ENCODE peak calls at places on chromosomes 1 and 21, in six cellular contexts. One of them, this sample, is unnamed.

GRCh38 chr21:41817228-41817627 is 50.4 kb upstream of the RIPK4 start:
- DNase-seq in kidney: no peak
- DNase-seq in heart right ventricle: peak
- DNase-seq in fibroblast of pulmonary artery: peak
- DNase-seq in neuronal stem cell: peak
- DNase-seq in left lung: no peak
- DNase-seq in this sample: peak

GRCh38 chr1:45880930-45881329 is 77.5 kb downstream of the MAST2 start:
- DNase-seq in neuronal stem cell: no peak
- DNase-seq in left lung: no peak
- DNase-seq in heart right ventricle: no peak
- DNase-seq in kidney: no peak
- DNase-seq in fibroblast of pulmonary artery: peak
- DNase-seq in this sample: peak

GRCh38 chr1:113691184-113691583 is 68.1 kb downstream of the PHTF1 start:
- DNase-seq in left lung: no peak
- DNase-seq in kidney: no peak
- DNase-seq in neuronal stem cell: no peak
- DNase-seq in heart right ventricle: no peak
- DNase-seq in fibroblast of pulmonary artery: no peak
- DNase-seq in this sample: no peak

GRCh38 chr1:113207019-113207418 is 134.0 kb downstream of the LRIG2 start:
- DNase-seq in neuronal stem cell: no peak
- DNase-seq in heart right ventricle: no peak
- DNase-seq in kidney: no peak
- DNase-seq in fibroblast of pulmonary artery: no peak
- DNase-seq in left lung: no peak
- DNase-seq in this sample: no peak

GRCh38 chr1:46725736-46726108 is 6.8 kb upstream of the EFCAB14 start:
- DNase-seq in fibroblast of pulmonary artery: peak
- DNase-seq in left lung: no peak
- DNase-seq in kidney: no peak
- DNase-seq in heart right ventricle: no peak
- DNase-seq in neuronal stem cell: no peak
- DNase-seq in this sample: peak

GRCh38 chr1:61782771-61783170 is 40.5 kb downstream of the PATJ start:
- DNase-seq in fibroblast of pulmonary artery: no peak
- DNase-seq in left lung: no peak
- DNase-seq in kidney: no peak
- DNase-seq in neuronal stem cell: no peak
- DNase-seq in heart right ventricle: no peak
- DNase-seq in this sample: no peak

GRCh38 chr1:8858888-8859706 is 19.4 kb downstream of the ENO1 start:
- DNase-seq in kidney: no peak
- DNase-seq in fibroblast of pulmonary artery: peak
- DNase-seq in neuronal stem cell: peak
- DNase-seq in left lung: peak
- DNase-seq in heart right ventricle: peak
- DNase-seq in this sample: peak

GRCh38 chr21:39114871-39115658 is 68.2 kb downstream of the PSMG1 start:
- DNase-seq in fibroblast of pulmonary artery: peak
- DNase-seq in left lung: no peak
- DNase-seq in kidney: no peak
- DNase-seq in neuronal stem cell: no peak
- DNase-seq in heart right ventricle: no peak
- DNase-seq in this sample: peak

GRCh38 chr1:55054396-55054795 is 15.0 kb downstream of the PCSK9 start:
- DNase-seq in fibroblast of pulmonary artery: no peak
- DNase-seq in kidney: no peak
- DNase-seq in neuronal stem cell: no peak
- DNase-seq in left lung: no peak
- DNase-seq in heart right ventricle: no peak
- DNase-seq in this sample: no peak

GRCh38 chr1:246113555-246114095 is 393.5 kb downstream of the SMYD3 start:
- DNase-seq in neuronal stem cell: no peak
- DNase-seq in left lung: no peak
- DNase-seq in kidney: no peak
- DNase-seq in heart right ventricle: no peak
- DNase-seq in fibroblast of pulmonary artery: peak
- DNase-seq in this sample: no peak

GRCh38 chr1:22143065-22143514 is at the start of gene WNT4:
- DNase-seq in fibroblast of pulmonary artery: peak
- DNase-seq in heart right ventricle: no peak
- DNase-seq in neuronal stem cell: no peak
- DNase-seq in left lung: peak
- DNase-seq in kidney: peak
- DNase-seq in this sample: peak

GRCh38 chr1:85816606-85817005 is 108.4 kb upstream of the ZNHIT6 start:
- DNase-seq in neuronal stem cell: no peak
- DNase-seq in kidney: no peak
- DNase-seq in heart right ventricle: no peak
- DNase-seq in fibroblast of pulmonary artery: no peak
- DNase-seq in left lung: no peak
- DNase-seq in this sample: no peak

GRCh38 chr1:199510314-199510713 is 517.2 kb upstream of the NR5A2 start:
- DNase-seq in left lung: no peak
- DNase-seq in kidney: no peak
- DNase-seq in heart right ventricle: no peak
- DNase-seq in fibroblast of pulmonary artery: no peak
- DNase-seq in neuronal stem cell: no peak
- DNase-seq in this sample: no peak

GRCh38 chr1:34500451-34500850 is 254.4 kb upstream of the GJB5 start:
- DNase-seq in kidney: peak
- DNase-seq in heart right ventricle: peak
- DNase-seq in fibroblast of pulmonary artery: peak
- DNase-seq in left lung: no peak
- DNase-seq in neuronal stem cell: peak
- DNase-seq in this sample: peak

GRCh38 chr1:21567241-21568005 is 58.2 kb downstream of the ALPL start:
- DNase-seq in kidney: peak
- DNase-seq in neuronal stem cell: no peak
- DNase-seq in heart right ventricle: no peak
- DNase-seq in left lung: peak
- DNase-seq in fibroblast of pulmonary artery: peak
- DNase-seq in this sample: peak

GRCh38 chr1:1115136-1115829 is 606 bp downstream of the C1orf159 start:
- DNase-seq in heart right ventricle: no peak
- DNase-seq in kidney: peak
- DNase-seq in neuronal stem cell: no peak
- DNase-seq in fibroblast of pulmonary artery: no peak
- DNase-seq in left lung: peak
- DNase-seq in this sample: no peak

GRCh38 chr21:41393876-41394465 is 32.1 kb upstream of the MX1 start:
- DNase-seq in kidney: no peak
- DNase-seq in fibroblast of pulmonary artery: no peak
- DNase-seq in heart right ventricle: no peak
- DNase-seq in left lung: no peak
- DNase-seq in neuronal stem cell: no peak
- DNase-seq in this sample: no peak

GRCh38 chr1:211951856-211952255 is 83.5 kb downstream of the INTS7 start:
- DNase-seq in left lung: no peak
- DNase-seq in neuronal stem cell: no peak
- DNase-seq in fibroblast of pulmonary artery: peak
- DNase-seq in kidney: no peak
- DNase-seq in heart right ventricle: no peak
- DNase-seq in this sample: peak

GRCh38 chr1:37764888-37765441 is at the start of gene EPHA10:
- DNase-seq in fibroblast of pulmonary artery: no peak
- DNase-seq in kidney: peak
- DNase-seq in heart right ventricle: no peak
- DNase-seq in neuronal stem cell: no peak
- DNase-seq in left lung: peak
- DNase-seq in this sample: no peak
- H3K4me3 ChIP-seq in fibroblast of pulmonary artery: no peak
- H3K4me3 ChIP-seq in kidney: no peak
- H3K4me3 ChIP-seq in heart right ventricle: no peak
- H3K4me3 ChIP-seq in neuronal stem cell: no peak
- H3K4me3 ChIP-seq in left lung: no peak
- H3K4me3 ChIP-seq in this sample: no peak

DNA sequence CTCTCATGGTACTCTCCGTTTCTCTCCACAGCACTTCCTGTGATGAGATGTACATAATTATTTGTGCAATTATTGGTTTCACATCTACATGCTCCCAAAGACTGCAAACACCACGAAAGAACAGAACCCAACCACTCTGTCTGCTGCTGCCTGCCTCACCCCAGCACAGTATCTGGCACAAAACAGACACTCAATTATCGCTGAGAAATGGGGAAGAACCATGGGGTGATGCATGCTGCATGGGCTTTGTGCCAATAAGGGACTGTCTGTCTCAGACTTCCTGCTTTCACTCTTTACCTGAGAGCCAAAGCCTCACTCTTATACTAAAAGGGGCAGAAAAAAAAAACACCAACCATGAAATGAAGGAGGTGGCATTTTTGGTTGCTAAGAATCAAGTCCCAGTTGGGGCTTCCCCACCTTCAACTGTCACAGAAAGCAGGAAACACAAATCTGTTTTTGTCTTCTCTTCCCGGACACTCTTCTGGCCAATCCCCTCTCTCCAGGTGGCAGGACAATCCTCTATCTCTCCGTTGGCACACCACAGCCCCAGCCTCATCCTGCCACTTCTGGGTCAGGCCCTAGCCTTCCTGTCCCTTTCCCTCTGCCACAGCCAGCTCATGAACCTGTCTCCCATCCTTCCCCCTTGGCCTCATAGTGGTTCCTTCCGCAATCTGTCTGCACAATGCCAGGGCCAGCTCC is 82.0 kb downstream of the TGFBR3 start:
- DNase-seq in kidney: no peak
- DNase-seq in fibroblast of pulmonary artery: no peak
- DNase-seq in neuronal stem cell: no peak
- DNase-seq in left lung: no peak
- DNase-seq in heart right ventricle: no peak
- DNase-seq in this sample: no peak
- H3K4me3 ChIP-seq in kidney: no peak
- H3K4me3 ChIP-seq in fibroblast of pulmonary artery: no peak
- H3K4me3 ChIP-seq in neuronal stem cell: no peak
- H3K4me3 ChIP-seq in left lung: no peak
- H3K4me3 ChIP-seq in heart right ventricle: no peak
- H3K4me3 ChIP-seq in this sample: no peak

DNA sequence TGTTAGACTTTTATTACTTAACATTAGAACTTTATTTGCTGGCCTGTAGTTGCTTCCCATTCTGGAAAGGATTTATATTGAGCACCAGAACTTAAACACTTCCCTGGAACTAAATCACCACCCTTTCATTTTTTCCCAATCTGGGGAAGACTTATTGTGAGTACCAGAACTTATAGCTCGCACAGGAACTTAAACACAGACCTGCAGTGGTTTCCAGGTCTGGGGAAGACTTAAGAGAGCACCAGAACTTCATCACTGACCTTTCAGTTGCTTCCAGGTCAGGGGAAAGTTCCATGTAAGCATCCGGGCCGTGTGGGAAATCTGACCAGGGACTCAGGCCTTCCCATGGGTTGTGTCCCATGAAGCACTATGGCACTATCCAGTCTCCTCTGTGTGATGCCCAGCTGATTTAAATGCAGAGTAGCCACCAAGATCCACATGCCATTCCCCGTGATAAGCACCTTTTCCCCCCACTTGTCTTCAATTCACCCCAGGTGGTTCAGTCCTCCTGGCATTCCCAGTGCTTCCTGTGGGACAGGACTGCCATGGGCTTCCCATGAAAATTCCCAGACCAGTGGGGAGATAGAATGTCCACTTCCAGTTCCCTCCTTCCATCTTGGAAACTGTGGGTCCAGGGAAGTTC is 48.9 kb downstream of the C4BPA start:
- DNase-seq in kidney: no peak
- DNase-seq in neuronal stem cell: no peak
- DNase-seq in fibroblast of pulmonary artery: no peak
- DNase-seq in heart right ventricle: no peak
- DNase-seq in left lung: no peak
- DNase-seq in this sample: peak
- H3K4me3 ChIP-seq in kidney: no peak
- H3K4me3 ChIP-seq in neuronal stem cell: peak
- H3K4me3 ChIP-seq in fibroblast of pulmonary artery: no peak
- H3K4me3 ChIP-seq in heart right ventricle: no peak
- H3K4me3 ChIP-seq in left lung: no peak
- H3K4me3 ChIP-seq in this sample: no peak

DNA sequence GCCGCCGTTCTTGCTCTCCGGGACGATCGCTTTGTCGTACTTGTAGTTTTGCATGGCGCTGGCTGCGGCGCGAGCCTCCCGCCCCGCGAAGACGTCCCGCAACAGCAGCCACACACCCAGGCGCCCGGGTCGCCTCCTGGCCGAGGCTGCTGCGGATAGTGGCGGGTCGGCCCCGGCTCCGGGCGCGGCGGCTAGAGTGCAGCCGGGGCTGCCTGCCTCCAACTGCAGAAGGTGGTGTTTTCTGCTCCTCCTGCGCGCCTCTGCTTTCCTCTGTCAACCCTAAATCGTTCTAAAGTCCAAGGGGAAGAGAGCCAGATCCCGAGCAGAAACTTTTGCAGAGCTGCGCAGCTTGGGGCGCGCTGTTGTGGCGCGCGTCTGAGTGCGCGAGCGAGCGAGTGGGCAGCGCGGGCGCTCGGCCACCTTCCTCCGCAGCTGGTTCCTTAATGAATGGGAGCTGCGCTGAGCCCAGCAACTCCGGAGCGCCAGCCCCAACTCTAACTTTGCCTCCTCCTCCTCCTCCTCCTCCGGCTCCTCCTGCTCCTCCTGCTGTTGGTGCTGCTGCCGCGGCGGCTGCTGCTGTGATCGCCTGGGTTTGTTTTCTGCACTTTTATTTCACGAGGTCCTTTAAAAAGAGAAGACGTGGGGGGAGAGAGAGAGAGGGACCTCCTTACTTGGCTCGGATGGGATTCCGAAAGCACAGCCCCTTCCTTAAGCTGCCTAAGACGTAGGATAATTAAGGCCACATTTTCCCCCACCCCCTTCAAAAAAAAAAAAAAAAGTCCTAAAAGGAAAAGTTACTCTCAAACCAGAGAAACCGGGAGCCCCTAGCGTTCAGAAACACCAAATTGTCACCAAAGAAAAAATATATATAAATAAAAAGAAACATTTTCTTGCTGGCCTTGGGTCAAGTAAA is at the start of gene PLPP3:
- DNase-seq in heart right ventricle: peak
- DNase-seq in kidney: peak
- DNase-seq in fibroblast of pulmonary artery: peak
- DNase-seq in neuronal stem cell: peak
- DNase-seq in left lung: peak
- DNase-seq in this sample: peak
- H3K4me3 ChIP-seq in heart right ventricle: peak
- H3K4me3 ChIP-seq in kidney: peak
- H3K4me3 ChIP-seq in fibroblast of pulmonary artery: peak
- H3K4me3 ChIP-seq in neuronal stem cell: peak
- H3K4me3 ChIP-seq in left lung: peak
- H3K4me3 ChIP-seq in this sample: peak

DNA sequence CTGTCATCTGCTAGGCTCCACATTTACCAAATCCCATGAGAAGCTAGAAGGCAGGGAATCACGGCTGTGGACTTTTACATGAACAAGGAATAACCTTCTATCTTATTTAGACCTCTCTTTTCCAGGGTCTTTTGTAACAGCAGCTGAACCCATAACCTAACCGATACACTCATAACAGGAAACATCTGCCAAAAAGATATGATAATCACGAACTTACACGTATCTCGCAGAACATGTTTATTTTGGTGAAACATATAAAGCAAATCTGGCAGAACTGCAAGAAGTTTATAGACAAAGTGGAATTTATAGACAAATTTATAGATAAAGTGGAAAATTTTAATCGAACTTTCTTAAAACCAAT is 20.4 kb downstream of the TINAGL1 start:
- DNase-seq in heart right ventricle: no peak
- DNase-seq in neuronal stem cell: no peak
- DNase-seq in left lung: no peak
- DNase-seq in fibroblast of pulmonary artery: no peak
- DNase-seq in kidney: no peak
- DNase-seq in this sample: no peak
- H3K4me3 ChIP-seq in heart right ventricle: no peak
- H3K4me3 ChIP-seq in neuronal stem cell: no peak
- H3K4me3 ChIP-seq in left lung: no peak
- H3K4me3 ChIP-seq in fibroblast of pulmonary artery: no peak
- H3K4me3 ChIP-seq in kidney: no peak
- H3K4me3 ChIP-seq in this sample: no peak

GRCh38 chr1:43976890-43977289 is 2.1 kb upstream of the B4GALT2 start:
- DNase-seq in neuronal stem cell: no peak
- DNase-seq in heart right ventricle: no peak
- DNase-seq in left lung: no peak
- DNase-seq in fibroblast of pulmonary artery: no peak
- DNase-seq in kidney: no peak
- DNase-seq in this sample: no peak
- H3K4me3 ChIP-seq in neuronal stem cell: peak
- H3K4me3 ChIP-seq in heart right ventricle: no peak
- H3K4me3 ChIP-seq in left lung: peak
- H3K4me3 ChIP-seq in fibroblast of pulmonary artery: no peak
- H3K4me3 ChIP-seq in kidney: no peak
- H3K4me3 ChIP-seq in this sample: peak

This sample was measured in AG10803.